ENCODE peak calls at places on chromosomes 2 and 18, in eight cellular contexts. W, V, N, Q, K, J, D and L are unnamed samples.
A peak's percentile ranks its signal among the peaks of the same experiment; 100 is the strongest.

GRCh38 chr2:188193230-188193629 is 98.4 kb upstream of the GULP1 start:
- DNase-seq in Q (no peak), N (no peak), D (no peak), J (no peak), W (no peak), V (no peak), K (no peak), L (no peak)

GRCh38 chr2:191245869-191246531 is 796 bp downstream of the MYO1B start:
- DNase-seq in W (peak; percentile 7), V (peak; percentile 77), D (no peak), J (peak; percentile 86), Q (no peak), K (peak; percentile 68), N (peak; percentile 39), L (peak; percentile 74)

GRCh38 chr2:43250015-43250414 is 23.6 kb upstream of the ZFP36L2 start:
- DNase-seq in V (no peak), D (no peak), W (no peak), J (no peak), K (no peak), Q (no peak), N (no peak), L (no peak)

GRCh38 chr18:55012041-55012440 is 52.8 kb upstream of the CCDC68 start:
- DNase-seq in Q (no peak), K (peak; percentile 68), D (no peak), V (no peak), W (no peak), N (no peak), J (no peak), L (no peak)

GRCh38 chr2:38498039-38498438 is 104.7 kb downstream of the HNRNPLL start:
- DNase-seq in N (no peak), K (no peak), J (no peak), D (no peak), V (peak; percentile 42), Q (no peak), W (no peak), L (no peak)

GRCh38 chr18:24928479-24928878 is 423.5 kb downstream of the ZNF521 start:
- DNase-seq in N (no peak), K (no peak), Q (no peak), J (no peak), V (no peak), W (no peak), D (no peak), L (no peak)

GRCh38 chr2:72415256-72415655 is 267.6 kb upstream of the CYP26B1 start:
- DNase-seq in Q (no peak), D (no peak), W (no peak), N (peak; percentile 20), J (no peak), K (peak; percentile 45), V (no peak), L (no peak)

GRCh38 chr2:20422679-20423271 is 24.1 kb upstream of the RHOB start:
- DNase-seq in Q (no peak), J (no peak), D (peak; percentile 50), V (no peak), K (peak; percentile 83), W (no peak), N (no peak), L (no peak)

GRCh38 chr2:239826786-239827510 is 198.2 kb downstream of the NDUFA10 start:
- DNase-seq in J (peak; percentile 40), D (peak; percentile 29), V (peak; percentile 4), K (no peak), W (no peak), N (no peak), Q (no peak), L (peak; percentile 17)

GRCh38 chr2:218879881-218880748 is 537 bp upstream of the WNT10A start:
- DNase-seq in W (peak; percentile 81), Q (no peak), V (no peak), D (no peak), N (no peak), J (peak; percentile 70), K (no peak), L (peak; percentile 41)

GRCh38 chr18:57771183-57771582 is 31.9 kb downstream of the ATP8B1 start:
- DNase-seq in Q (no peak), J (no peak), D (no peak), K (no peak), N (no peak), W (no peak), V (no peak), L (no peak)

GRCh38 chr2:164739966-164740365 is 101.7 kb downstream of the COBLL1 start:
- DNase-seq in K (peak; percentile 76), J (no peak), V (no peak), Q (no peak), W (no peak), D (no peak), N (no peak), L (no peak)

GRCh38 chr2:70643715-70644114 is 90.1 kb upstream of the TGFA start:
- DNase-seq in N (no peak), K (no peak), V (no peak), W (peak; percentile 31), J (no peak), Q (no peak), D (no peak), L (no peak)
- TF ChIP-seq CTCF in N (peak; percentile 21), K (peak; percentile 31), V (peak; percentile 25), W (peak; percentile 37), J (peak; percentile 65), Q (peak; percentile 39), D (peak; percentile 40), L (no peak)

GRCh38 chr2:174632847-174633620 is 35.4 kb upstream of the WIPF1 start:
- DNase-seq in N (no peak), W (no peak), K (peak; percentile 58), D (no peak), Q (no peak), V (no peak), J (no peak), L (no peak)

GRCh38 chr2:174633621-174633927 is 36.0 kb upstream of the WIPF1 start:
- DNase-seq in N (no peak), J (no peak), K (peak; percentile 16), V (no peak), W (no peak), D (no peak), Q (no peak), L (no peak)

GRCh38 chr2:174635015-174635593 is 37.5 kb upstream of the WIPF1 start:
- DNase-seq in W (no peak), D (no peak), N (no peak), V (no peak), K (no peak), J (no peak), Q (no peak), L (no peak)

GRCh38 chr2:174635747-174636399 is 38.3 kb upstream of the WIPF1 start:
- DNase-seq in N (peak; percentile 23), V (no peak), W (no peak), Q (no peak), D (no peak), K (peak; percentile 58), J (no peak), L (no peak)

GRCh38 chr2:174634130-174635014 is 36.8 kb upstream of the WIPF1 start:
- DNase-seq in W (peak; percentile 11), J (no peak), Q (no peak), K (peak; percentile 42), N (no peak), D (no peak), V (no peak), L (no peak)
- TF ChIP-seq CTCF in W (no peak), J (no peak), Q (no peak), K (no peak), N (no peak), D (no peak), V (no peak), L (no peak)

DNA sequence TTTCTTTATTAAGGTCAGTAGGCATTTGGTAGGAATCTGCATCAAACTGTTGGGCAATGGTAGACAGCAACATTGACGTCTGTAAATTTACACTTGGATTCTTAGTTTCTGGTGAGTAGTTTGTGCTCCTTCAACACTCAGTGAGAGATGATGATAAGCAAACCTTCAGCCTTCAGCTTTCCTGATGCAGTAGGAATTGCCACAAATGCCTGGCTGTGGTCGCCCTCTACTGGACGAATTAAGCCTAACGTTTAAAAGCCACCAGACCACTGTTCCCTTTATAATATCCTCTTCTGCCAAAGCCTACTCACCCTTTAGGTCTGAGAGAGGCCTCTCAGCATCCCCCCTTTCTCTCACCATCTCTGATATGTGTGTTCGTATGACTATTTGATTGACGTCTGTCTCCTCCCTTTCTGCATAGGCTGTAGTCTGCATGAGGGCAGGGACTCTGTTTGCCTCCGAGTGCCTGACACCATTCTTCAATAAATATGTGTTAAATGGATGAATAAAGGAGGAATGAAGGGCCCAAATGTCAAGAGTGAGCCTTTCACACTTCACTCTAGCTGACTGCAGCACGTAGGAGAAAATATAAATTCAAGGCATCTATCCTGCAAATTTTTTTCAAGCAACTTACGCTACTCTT is 47.0 kb upstream of the PLEKHM3 start:
- DNase-seq in D (peak; percentile 69), V (peak; percentile 28), J (no peak), W (peak; percentile 26), N (peak; percentile 58), K (peak; percentile 89), Q (no peak), L (peak; percentile 25)
- TF ChIP-seq CTCF in D (peak; percentile 83), V (peak; percentile 84), J (peak; percentile 92), W (peak; percentile 76), N (peak; percentile 35), K (peak; percentile 88), Q (peak; percentile 86), L (peak; percentile 76)

DNA sequence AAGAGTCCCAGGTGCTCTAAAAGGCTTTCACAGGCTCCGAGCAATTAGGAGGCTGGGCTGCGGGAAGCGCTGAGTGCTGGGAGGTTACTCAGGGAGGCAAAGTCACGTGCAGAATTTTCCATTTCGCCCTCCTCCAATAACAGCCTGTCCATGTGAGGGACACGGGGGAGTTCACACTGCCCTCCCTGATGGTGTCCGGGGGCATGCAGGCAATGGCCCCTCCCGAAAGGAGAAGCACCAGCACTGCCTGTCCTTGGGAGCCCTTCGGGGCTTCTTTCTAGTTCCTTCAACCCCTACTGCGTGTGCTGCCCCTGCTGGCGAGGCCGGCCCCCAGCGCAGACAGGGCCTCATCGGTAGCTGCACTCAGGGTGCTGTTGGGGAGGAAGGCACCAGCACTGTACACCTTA is 63.1 kb upstream of the HPCAL1 start:
- DNase-seq in J (peak; percentile 48), V (no peak), Q (no peak), N (no peak), W (no peak), D (no peak), K (no peak), L (no peak)
- TF ChIP-seq CTCF in J (peak; percentile 37), V (peak; percentile 22), Q (no peak), N (peak; percentile 4), W (no peak), D (no peak), K (peak; percentile 15), L (no peak)

GRCh38 chr2:129930451-129930850 is 49.0 kb upstream of the RAB6C start:
- DNase-seq in W (no peak), N (no peak), J (no peak), K (no peak), V (no peak), Q (no peak), D (no peak), L (no peak)

GRCh38 chr2:129935118-129935517 is 44.3 kb upstream of the RAB6C start:
- DNase-seq in K (no peak), V (no peak), J (peak; percentile 27), D (no peak), N (no peak), W (no peak), Q (no peak), L (no peak)

GRCh38 chr2:129934044-129934822 is 45.2 kb upstream of the RAB6C start:
- DNase-seq in K (no peak), N (no peak), V (no peak), D (peak; percentile 58), J (peak; percentile 64), Q (no peak), W (no peak), L (no peak)

GRCh38 chr2:129936334-129936934 is 43.0 kb upstream of the RAB6C start:
- DNase-seq in V (no peak), Q (no peak), J (no peak), N (no peak), D (no peak), K (no peak), W (peak; percentile 22), L (peak; percentile 66)
- TF ChIP-seq CTCF in V (no peak), Q (peak; percentile 33), J (peak; percentile 79), N (no peak), D (no peak), K (no peak), W (no peak), L (peak; percentile 63)